ENCODE peak calls at places on chromosome 11, in seven cellular contexts. One of them, this sample, is unnamed.

GRCh38 chr11:85414175-85414574 is 213.0 kb downstream of the DLG2 start:
- DNase-seq in CD4-positive, CD25-positive, alpha-beta regulatory T cell: no peak
- DNase-seq in transverse colon: no peak
- DNase-seq in cardiac muscle cell: no peak
- DNase-seq in body of pancreas: no peak
- DNase-seq in lung: no peak
- DNase-seq in Panc1: no peak
- DNase-seq in this sample: no peak

GRCh38 chr11:31800398-31801265 is 10.5 kb downstream of the PAX6 start:
- DNase-seq in lung: no peak
- DNase-seq in CD4-positive, CD25-positive, alpha-beta regulatory T cell: peak; percentile 39
- DNase-seq in Panc1: no peak
- DNase-seq in transverse colon: no peak
- DNase-seq in body of pancreas: no peak
- DNase-seq in cardiac muscle cell: no peak
- DNase-seq in this sample: no peak

GRCh38 chr11:88341852-88342251 is 4.3 kb upstream of the CTSC start:
- DNase-seq in cardiac muscle cell: no peak
- DNase-seq in Panc1: no peak
- DNase-seq in CD4-positive, CD25-positive, alpha-beta regulatory T cell: no peak
- DNase-seq in lung: no peak
- DNase-seq in transverse colon: no peak
- DNase-seq in body of pancreas: no peak
- DNase-seq in this sample: no peak

GRCh38 chr11:126491092-126491491 is 135.6 kb downstream of the ST3GAL4 start:
- DNase-seq in cardiac muscle cell: no peak
- DNase-seq in Panc1: no peak
- DNase-seq in CD4-positive, CD25-positive, alpha-beta regulatory T cell: no peak
- DNase-seq in lung: no peak
- DNase-seq in body of pancreas: no peak
- DNase-seq in transverse colon: no peak
- DNase-seq in this sample: no peak

GRCh38 chr11:127191689-127192088 is 191.1 kb upstream of the KIRREL3 start:
- DNase-seq in CD4-positive, CD25-positive, alpha-beta regulatory T cell: no peak
- DNase-seq in Panc1: no peak
- DNase-seq in cardiac muscle cell: no peak
- DNase-seq in body of pancreas: no peak
- DNase-seq in lung: no peak
- DNase-seq in transverse colon: no peak
- DNase-seq in this sample: no peak

GRCh38 chr11:106424111-106424510 is 346.6 kb downstream of the AASDHPPT start:
- DNase-seq in cardiac muscle cell: peak; percentile 74
- DNase-seq in body of pancreas: no peak
- DNase-seq in transverse colon: no peak
- DNase-seq in Panc1: no peak
- DNase-seq in CD4-positive, CD25-positive, alpha-beta regulatory T cell: no peak
- DNase-seq in lung: no peak
- DNase-seq in this sample: no peak

GRCh38 chr11:35487532-35488078 is 37.8 kb downstream of the PAMR1 start:
- DNase-seq in lung: no peak
- DNase-seq in body of pancreas: peak; percentile 39
- DNase-seq in transverse colon: no peak
- DNase-seq in cardiac muscle cell: peak; percentile 81
- DNase-seq in CD4-positive, CD25-positive, alpha-beta regulatory T cell: no peak
- DNase-seq in Panc1: no peak
- DNase-seq in this sample: no peak

GRCh38 chr11:65134240-65134951 is at the start of gene SYVN1:
- DNase-seq in cardiac muscle cell: peak; percentile 90
- DNase-seq in CD4-positive, CD25-positive, alpha-beta regulatory T cell: peak; percentile 94
- DNase-seq in body of pancreas: peak; percentile 93
- DNase-seq in transverse colon: peak; percentile 95
- DNase-seq in lung: peak; percentile 91
- DNase-seq in Panc1: peak; percentile 95
- DNase-seq in this sample: peak; percentile 92

GRCh38 chr11:69220581-69221051 is 64.9 kb downstream of the SMIM38 start:
- DNase-seq in transverse colon: no peak
- DNase-seq in Panc1: no peak
- DNase-seq in body of pancreas: peak; percentile 38
- DNase-seq in cardiac muscle cell: no peak
- DNase-seq in lung: no peak
- DNase-seq in CD4-positive, CD25-positive, alpha-beta regulatory T cell: no peak
- DNase-seq in this sample: no peak

GRCh38 chr11:86119062-86119461 is 50.2 kb upstream of the PICALM start:
- DNase-seq in transverse colon: no peak
- DNase-seq in Panc1: no peak
- DNase-seq in CD4-positive, CD25-positive, alpha-beta regulatory T cell: no peak
- DNase-seq in cardiac muscle cell: no peak
- DNase-seq in lung: no peak
- DNase-seq in body of pancreas: no peak
- DNase-seq in this sample: no peak

GRCh38 chr11:107696140-107696539 is 15.7 kb downstream of the SLN start:
- DNase-seq in lung: no peak
- DNase-seq in body of pancreas: no peak
- DNase-seq in Panc1: peak; percentile 84
- DNase-seq in CD4-positive, CD25-positive, alpha-beta regulatory T cell: no peak
- DNase-seq in transverse colon: no peak
- DNase-seq in cardiac muscle cell: peak; percentile 93
- DNase-seq in this sample: no peak

GRCh38 chr11:59437770-59438169 is 1.5 kb downstream of the OR5A1 start:
- DNase-seq in lung: no peak
- DNase-seq in cardiac muscle cell: no peak
- DNase-seq in body of pancreas: no peak
- DNase-seq in Panc1: no peak
- DNase-seq in CD4-positive, CD25-positive, alpha-beta regulatory T cell: no peak
- DNase-seq in transverse colon: no peak
- DNase-seq in this sample: no peak

GRCh38 chr11:208917-209260 is 1.4 kb downstream of the RIC8A start:
- DNase-seq in body of pancreas: peak; percentile 16
- DNase-seq in CD4-positive, CD25-positive, alpha-beta regulatory T cell: no peak
- DNase-seq in cardiac muscle cell: no peak
- DNase-seq in lung: no peak
- DNase-seq in transverse colon: no peak
- DNase-seq in Panc1: no peak
- DNase-seq in this sample: no peak

GRCh38 chr11:128776088-128776433 is 82.2 kb downstream of the FLI1 start:
- DNase-seq in Panc1: no peak
- DNase-seq in lung: no peak
- DNase-seq in CD4-positive, CD25-positive, alpha-beta regulatory T cell: peak; percentile 66
- DNase-seq in body of pancreas: no peak
- DNase-seq in transverse colon: peak; percentile 38
- DNase-seq in cardiac muscle cell: no peak
- DNase-seq in this sample: peak; percentile 23

GRCh38 chr11:130646881-130647280 is 198.4 kb downstream of the ADAMTS15 start:
- DNase-seq in lung: no peak
- DNase-seq in transverse colon: no peak
- DNase-seq in cardiac muscle cell: no peak
- DNase-seq in body of pancreas: no peak
- DNase-seq in Panc1: no peak
- DNase-seq in CD4-positive, CD25-positive, alpha-beta regulatory T cell: no peak
- DNase-seq in this sample: no peak

GRCh38 chr11:70306586-70307033 is 36.1 kb downstream of the PPFIA1 start:
- DNase-seq in cardiac muscle cell: no peak
- DNase-seq in body of pancreas: no peak
- DNase-seq in CD4-positive, CD25-positive, alpha-beta regulatory T cell: no peak
- DNase-seq in Panc1: no peak
- DNase-seq in lung: no peak
- DNase-seq in transverse colon: no peak
- DNase-seq in this sample: no peak

GRCh38 chr11:24496728-24497396 is at the start of gene LUZP2:
- DNase-seq in body of pancreas: peak; percentile 2
- DNase-seq in Panc1: no peak
- DNase-seq in CD4-positive, CD25-positive, alpha-beta regulatory T cell: no peak
- DNase-seq in transverse colon: no peak
- DNase-seq in cardiac muscle cell: peak; percentile 38
- DNase-seq in lung: no peak
- DNase-seq in this sample: no peak

DNA sequence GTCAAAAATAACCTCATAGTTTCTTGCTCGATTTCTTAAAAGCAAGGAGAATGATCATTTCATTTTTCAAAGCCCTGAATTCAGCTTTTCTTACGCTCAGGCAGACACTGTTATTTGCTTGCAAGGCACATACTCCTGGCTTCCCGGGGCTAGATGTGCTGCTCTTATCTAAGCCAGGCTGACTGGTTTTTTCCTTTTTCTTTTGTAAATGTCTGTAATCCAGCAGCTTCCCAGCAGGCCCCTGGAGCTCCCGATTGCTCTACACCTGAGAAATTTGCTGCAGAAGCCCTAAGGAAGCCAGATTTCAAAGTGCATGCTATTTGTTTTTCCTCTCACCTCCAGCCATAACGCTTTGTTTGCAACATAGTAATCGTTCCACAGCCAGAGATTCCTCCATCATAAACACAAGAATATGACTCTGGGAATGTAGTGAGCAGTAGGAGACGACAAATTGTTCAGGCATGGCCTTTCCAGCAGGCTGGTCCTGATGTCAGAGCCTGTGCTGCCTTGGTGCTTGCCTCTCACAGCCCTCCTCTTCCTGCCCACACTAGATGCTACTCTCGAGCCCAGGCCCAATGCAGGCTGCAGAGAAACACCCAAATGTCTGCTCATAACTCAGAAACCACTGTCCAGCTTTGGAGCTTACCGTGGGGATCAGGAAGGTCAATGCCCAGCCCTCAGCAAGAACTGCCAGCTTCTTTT is 54.7 kb upstream of the SLC6A5 start:
- DNase-seq in Panc1: no peak
- DNase-seq in transverse colon: no peak
- DNase-seq in CD4-positive, CD25-positive, alpha-beta regulatory T cell: no peak
- DNase-seq in lung: no peak
- DNase-seq in body of pancreas: no peak
- DNase-seq in cardiac muscle cell: no peak
- DNase-seq in this sample: no peak
- H3K27ac ChIP-seq in Panc1: no peak overlapping the region
- H3K27ac ChIP-seq in transverse colon: no peak overlapping the region
- H3K27ac ChIP-seq in CD4-positive, CD25-positive, alpha-beta regulatory T cell: no peak overlapping the region
- H3K27ac ChIP-seq in lung: no peak overlapping the region
- H3K27ac ChIP-seq in body of pancreas: no peak overlapping the region
- H3K27ac ChIP-seq in cardiac muscle cell: no peak overlapping the region
- H3K27ac ChIP-seq in this sample: no peak overlapping the region

GRCh38 chr11:80900265-80900664 is 1459.4 kb upstream of the TENM4 start:
- DNase-seq in Panc1: no peak
- DNase-seq in lung: no peak
- DNase-seq in transverse colon: no peak
- DNase-seq in CD4-positive, CD25-positive, alpha-beta regulatory T cell: no peak
- DNase-seq in cardiac muscle cell: no peak
- DNase-seq in body of pancreas: no peak
- DNase-seq in this sample: peak; percentile 20
- H3K9me3 ChIP-seq in Panc1: no peaks in the 10 kb centered on the region
- H3K9me3 ChIP-seq in lung: no peaks in the 10 kb centered on the region
- H3K9me3 ChIP-seq in transverse colon: no peaks in the 10 kb centered on the region
- H3K9me3 ChIP-seq in CD4-positive, CD25-positive, alpha-beta regulatory T cell: no peaks in the 10 kb centered on the region
- H3K9me3 ChIP-seq in cardiac muscle cell: no peaks in the 10 kb centered on the region
- H3K9me3 ChIP-seq in body of pancreas: no peaks in the 10 kb centered on the region
- H3K9me3 ChIP-seq in this sample: no peaks in the 10 kb centered on the region

GRCh38 chr11:67281552-67282150 is 7.5 kb upstream of the ANKRD13D start:
- DNase-seq in transverse colon: peak; percentile 7
- DNase-seq in cardiac muscle cell: no peak
- DNase-seq in CD4-positive, CD25-positive, alpha-beta regulatory T cell: no peak
- DNase-seq in body of pancreas: peak; percentile 1
- DNase-seq in Panc1: no peak
- DNase-seq in lung: no peak
- DNase-seq in this sample: no peak
- H3K4me1 ChIP-seq in transverse colon: peaks cover 22% of the 10 kb centered on the region
- H3K4me1 ChIP-seq in cardiac muscle cell: peaks cover 12% of the 10 kb centered on the region
- H3K4me1 ChIP-seq in CD4-positive, CD25-positive, alpha-beta regulatory T cell: peaks cover 52% of the 10 kb centered on the region
- H3K4me1 ChIP-seq in body of pancreas: peaks cover 20% of the 10 kb centered on the region
- H3K4me1 ChIP-seq in Panc1: peaks cover 8% of the 10 kb centered on the region
- H3K4me1 ChIP-seq in lung: peaks cover 34% of the 10 kb centered on the region
- H3K4me1 ChIP-seq in this sample: peaks cover 9% of the 10 kb centered on the region

GRCh38 chr11:10261821-10262220 is 32.2 kb downstream of the SBF2 start:
- DNase-seq in cardiac muscle cell: no peak
- DNase-seq in lung: no peak
- DNase-seq in body of pancreas: no peak
- DNase-seq in Panc1: no peak
- DNase-seq in CD4-positive, CD25-positive, alpha-beta regulatory T cell: no peak
- DNase-seq in transverse colon: no peak
- DNase-seq in this sample: no peak

GRCh38 chr11:10255388-10256125 is 38.5 kb downstream of the SBF2 start:
- DNase-seq in CD4-positive, CD25-positive, alpha-beta regulatory T cell: no peak
- DNase-seq in lung: no peak
- DNase-seq in transverse colon: no peak
- DNase-seq in body of pancreas: no peak
- DNase-seq in Panc1: no peak
- DNase-seq in cardiac muscle cell: no peak
- DNase-seq in this sample: no peak

GRCh38 chr11:10257478-10257877 is 36.5 kb downstream of the SBF2 start:
- DNase-seq in cardiac muscle cell: no peak
- DNase-seq in body of pancreas: no peak
- DNase-seq in Panc1: no peak
- DNase-seq in lung: no peak
- DNase-seq in transverse colon: no peak
- DNase-seq in CD4-positive, CD25-positive, alpha-beta regulatory T cell: no peak
- DNase-seq in this sample: no peak
- H3K27ac ChIP-seq in cardiac muscle cell: peak overlapping the region; percentile 60
- H3K27ac ChIP-seq in body of pancreas: no peak overlapping the region
- H3K27ac ChIP-seq in Panc1: no peak overlapping the region
- H3K27ac ChIP-seq in lung: no peak overlapping the region
- H3K27ac ChIP-seq in transverse colon: no peak overlapping the region
- H3K27ac ChIP-seq in CD4-positive, CD25-positive, alpha-beta regulatory T cell: no peak overlapping the region
- H3K27ac ChIP-seq in this sample: no peak overlapping the region

GRCh38 chr11:97641988-97642387 is 1252.2 kb downstream of the JRKL start:
- DNase-seq in lung: no peak
- DNase-seq in body of pancreas: no peak
- DNase-seq in CD4-positive, CD25-positive, alpha-beta regulatory T cell: no peak
- DNase-seq in Panc1: no peak
- DNase-seq in transverse colon: no peak
- DNase-seq in cardiac muscle cell: no peak
- DNase-seq in this sample: no peak
- H3K9me3 ChIP-seq in lung: no peaks in the 10 kb centered on the region
- H3K9me3 ChIP-seq in body of pancreas: no peaks in the 10 kb centered on the region
- H3K9me3 ChIP-seq in CD4-positive, CD25-positive, alpha-beta regulatory T cell: no peaks in the 10 kb centered on the region
- H3K9me3 ChIP-seq in Panc1: peaks cover 5% of the 10 kb centered on the region
- H3K9me3 ChIP-seq in transverse colon: peaks cover 7% of the 10 kb centered on the region
- H3K9me3 ChIP-seq in cardiac muscle cell: no peaks in the 10 kb centered on the region
- H3K9me3 ChIP-seq in this sample: no peaks in the 10 kb centered on the region

This sample was measured in small intestine.